ENCODE peak calls at places on chromosome 17, in seven cellular contexts. V is GM12891, I is HepG2, Y is H1, R is K562, X is SK-N-SH, D is GM12878. A is an unnamed sample.

GRCh38 chr17:48555183-48555615 is 10.3 kb upstream of the HOXB2 start:
- DNase-seq in V (no peak), I (no peak), Y (no peak), R (peak), X (no peak), D (no peak), A (no peak)

GRCh38 chr17:45640141-45640850 is 143.8 kb upstream of the CRHR1 start:
- DNase-seq in V (peak), I (peak), Y (peak), R (peak), X (peak), D (peak), A (peak)

GRCh38 chr17:33667052-33667509 is 374.0 kb upstream of the ASIC2 start:
- DNase-seq in V (no peak), I (no peak), Y (no peak), R (peak), X (no peak), D (peak), A (peak)

GRCh38 chr17:78935419-78936323 is 10.5 kb upstream of the TIMP2 start:
- DNase-seq in V (no peak), I (no peak), Y (no peak), R (peak), X (peak), D (no peak), A (no peak)

GRCh38 chr17:2453325-2453724 is 52.5 kb upstream of the MNT start:
- DNase-seq in V (no peak), I (no peak), Y (no peak), R (no peak), X (no peak), D (no peak), A (no peak)

GRCh38 chr17:75059369-75060345 is 12.6 kb downstream of the KCTD2 start:
- DNase-seq in V (no peak), I (peak), Y (no peak), R (peak), X (peak), D (no peak), A (no peak)

GRCh38 chr17:64006361-64007088 is 8.4 kb downstream of the PRR29 start:
- DNase-seq in V (no peak), I (peak), Y (no peak), R (peak), X (peak), D (no peak), A (no peak)

GRCh38 chr17:55758171-55758570 is 7.3 kb downstream of the PCTP start:
- DNase-seq in V (no peak), I (no peak), Y (no peak), R (no peak), X (no peak), D (no peak), A (no peak)

GRCh38 chr17:28946239-28946638 is 5.1 kb downstream of the PHF12 start:
- DNase-seq in V (no peak), I (no peak), Y (no peak), R (no peak), X (no peak), D (no peak), A (no peak)

GRCh38 chr17:74807925-74808324 is 31.8 kb upstream of the NAT9 start:
- DNase-seq in V (no peak), I (no peak), Y (no peak), R (no peak), X (peak), D (no peak), A (no peak)

GRCh38 chr17:3879591-3880417 is 13.0 kb downstream of the CAMKK1 start:
- DNase-seq in V (no peak), I (no peak), Y (no peak), R (no peak), X (peak), D (no peak), A (no peak)

GRCh38 chr17:44956076-44956475 is 8.5 kb upstream of the KIF18B start:
- DNase-seq in V (no peak), I (no peak), Y (no peak), R (no peak), X (no peak), D (no peak), A (no peak)

GRCh38 chr17:27351741-27352140 is 57.8 kb downstream of the WSB1 start:
- DNase-seq in V (no peak), I (no peak), Y (no peak), R (no peak), X (no peak), D (no peak), A (no peak)

GRCh38 chr17:78737332-78737731 is 44.7 kb downstream of the CYTH1 start:
- DNase-seq in V (no peak), I (no peak), Y (no peak), R (no peak), X (peak), D (no peak), A (no peak)

GRCh38 chr17:57459286-57459915 is 203.1 kb downstream of the MSI2 start:
- DNase-seq in V (no peak), I (peak), Y (no peak), R (peak), X (no peak), D (no peak), A (no peak)

GRCh38 chr17:7656958-7657715 is 6.4 kb downstream of the ATP1B2 start:
- DNase-seq in V (no peak), I (no peak), Y (peak), R (no peak), X (peak), D (no peak), A (no peak)

GRCh38 chr17:50443492-50444051 is 17.6 kb downstream of the ACSF2 start:
- DNase-seq in V (no peak), I (no peak), Y (no peak), R (peak), X (no peak), D (no peak), A (no peak)

DNA sequence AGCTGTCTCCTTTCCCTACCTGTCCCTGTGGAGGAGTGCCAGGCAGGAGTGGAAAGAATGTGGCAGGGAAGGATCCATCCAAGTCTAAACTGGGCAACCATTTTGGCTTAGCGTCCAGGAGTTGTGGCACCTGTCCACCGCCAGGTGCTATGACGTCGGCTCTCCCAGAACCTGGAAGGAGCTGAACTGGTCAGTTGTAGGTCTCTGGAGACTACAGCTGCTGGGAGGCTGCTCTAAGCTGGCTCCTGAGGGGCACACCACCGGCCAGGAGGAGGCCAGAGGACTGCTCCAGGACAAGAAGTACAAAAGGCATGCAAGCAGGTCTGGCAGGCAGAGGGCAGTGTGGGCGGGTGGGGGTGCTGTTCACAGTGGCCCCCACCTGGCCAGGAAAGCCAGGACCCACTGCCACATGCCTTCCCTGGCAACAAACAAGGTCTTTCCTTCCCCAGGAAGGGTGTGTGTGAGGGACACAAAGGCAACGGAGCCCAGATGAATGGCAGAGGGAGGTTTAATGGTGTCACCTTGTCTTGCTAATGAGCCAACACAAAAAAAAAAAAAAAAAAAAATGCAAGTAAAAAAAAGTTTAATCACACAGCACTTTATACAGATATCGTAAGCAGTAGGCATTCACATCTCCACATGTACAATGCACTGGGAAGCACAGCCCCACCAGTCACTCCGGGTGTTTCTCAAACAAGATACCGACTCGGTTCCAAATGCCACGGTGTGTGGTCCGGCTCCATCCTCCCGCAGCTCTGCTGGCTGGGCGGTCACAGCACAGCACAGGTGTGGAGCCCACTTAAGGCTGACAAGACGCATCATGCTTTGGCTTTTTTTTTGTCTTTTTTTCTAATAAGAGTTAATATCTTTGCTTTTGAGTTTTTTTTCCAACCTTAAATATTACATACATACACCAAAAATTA is 4.8 kb downstream of the SPHK1 start:
- DNase-seq in V (no peak), I (peak), Y (no peak), R (peak), X (no peak), D (no peak), A (no peak)
- TF ChIP-seq POLR2AphosphoS5 in V (no peak), I (peak), Y (peak), R (peak), X (no peak), D (no peak), A (no peak)

DNA sequence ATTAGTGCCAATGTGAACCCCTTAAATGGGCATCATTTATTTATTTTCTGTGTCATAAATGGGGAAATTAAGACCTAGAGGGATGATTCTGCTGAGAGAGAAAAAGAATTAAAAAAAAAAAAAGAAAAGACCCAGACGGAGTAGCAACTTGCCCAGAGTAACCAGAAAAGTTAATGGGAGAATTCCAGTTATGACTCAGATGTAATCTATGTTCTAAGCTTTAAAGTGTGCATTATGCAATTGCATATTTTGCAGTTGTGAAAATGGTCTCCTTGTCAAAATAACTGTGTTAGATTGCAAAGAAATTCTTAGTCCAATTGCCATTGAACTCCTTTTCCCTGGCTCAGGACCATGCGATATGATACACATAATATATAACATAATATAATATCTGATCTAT is 38.6 kb upstream of the TBX2 start:
- DNase-seq in V (no peak), I (peak), Y (no peak), R (no peak), X (no peak), D (no peak), A (no peak)
- TF ChIP-seq TAF1 in V (no peak), I (no peak), Y (no peak), R (no peak), X (no peak), D (no peak), A (no peak)

GRCh38 chr17:41678907-41679739 is 9.6 kb upstream of the EIF1 start:
- DNase-seq in V (no peak), I (no peak), Y (no peak), R (peak), X (no peak), D (peak), A (no peak)
- TF ChIP-seq POLR2AphosphoS5 in V (no peak), I (no peak), Y (no peak), R (peak), X (no peak), D (no peak), A (no peak)

DNA sequence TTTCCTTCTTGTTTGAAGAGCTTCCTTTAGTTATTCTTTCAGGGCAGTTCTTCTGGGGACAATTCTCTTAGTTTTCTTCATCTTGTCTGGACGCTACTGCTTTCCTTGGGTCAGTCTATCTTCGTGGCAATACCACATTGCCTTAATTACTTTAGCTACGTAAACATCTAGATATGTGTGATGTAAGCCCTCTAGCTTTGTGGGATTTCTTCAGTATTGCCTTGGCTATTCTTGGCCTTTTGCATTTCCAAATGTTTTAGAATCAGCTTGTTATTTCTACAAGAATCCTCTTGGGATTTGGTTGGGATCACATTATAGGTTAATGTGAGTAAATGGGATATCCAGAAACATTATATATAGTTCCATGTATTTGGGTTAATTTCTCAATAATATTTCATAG is 9.0 kb upstream of the ST6GALNAC2 start:
- DNase-seq in V (no peak), I (no peak), Y (no peak), R (no peak), X (no peak), D (no peak), A (no peak)
- TF ChIP-seq TAF1 in V (no peak), I (no peak), Y (no peak), R (no peak), X (no peak), D (no peak), A (no peak)

GRCh38 chr17:40307691-40308289 is 1.2 kb upstream of the RARA start:
- DNase-seq in V (no peak), I (no peak), Y (no peak), R (no peak), X (no peak), D (no peak), A (no peak)
- TF ChIP-seq POLR2AphosphoS5 in V (no peak), I (peak), Y (peak), R (peak), X (no peak), D (no peak), A (no peak)

DNA sequence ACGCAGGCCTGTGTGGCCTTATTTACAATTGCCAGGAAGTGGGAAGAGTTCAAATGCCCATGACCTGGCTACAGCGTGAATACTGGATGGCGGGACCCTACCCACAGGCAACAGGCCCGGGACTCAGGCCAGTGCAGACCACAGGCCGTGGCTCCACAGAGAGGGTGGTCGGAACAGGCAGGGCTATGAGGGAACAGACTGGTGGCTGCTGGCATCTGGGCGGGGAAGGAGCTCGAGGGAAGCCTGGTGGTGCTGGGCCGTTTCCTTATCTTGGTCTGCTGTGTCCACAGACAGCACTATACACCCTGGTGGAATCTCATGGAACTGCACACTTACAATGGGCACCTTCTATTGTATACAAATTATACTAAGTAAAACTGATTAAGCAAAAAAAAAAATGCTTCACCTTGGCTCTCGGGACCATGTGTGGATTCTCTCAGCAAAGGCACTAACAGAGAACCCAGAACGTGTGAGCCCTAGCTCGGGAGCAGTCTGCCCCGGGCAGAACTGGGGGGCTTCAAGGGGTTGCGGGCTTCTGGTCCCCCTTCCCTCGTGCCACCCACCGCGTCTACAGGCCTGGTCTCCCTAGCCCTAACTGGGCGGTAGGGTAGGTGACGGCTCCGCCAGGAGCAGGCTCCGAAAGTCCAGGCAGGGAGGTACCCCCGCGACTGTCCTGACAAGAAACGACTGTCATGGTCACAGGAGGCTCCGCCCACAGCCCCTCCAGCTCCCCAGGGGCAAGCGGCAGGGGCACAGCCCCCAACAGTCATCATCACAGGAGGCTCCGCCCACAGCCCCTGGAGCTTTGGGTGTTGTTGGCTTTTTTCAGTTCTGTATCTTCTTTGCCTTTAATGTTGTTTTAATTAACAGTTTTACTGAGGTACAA is 21.8 kb downstream of the CEP131 start:
- DNase-seq in V (peak), I (peak), Y (no peak), R (peak), X (peak), D (no peak), A (peak)
- TF ChIP-seq TAF1 in V (no peak), I (no peak), Y (no peak), R (no peak), X (no peak), D (no peak), A (no peak)

GRCh38 chr17:76414334-76415295 is 30.2 kb downstream of the SPHK1 start:
- DNase-seq in V (no peak), I (no peak), Y (no peak), R (peak), X (peak), D (no peak), A (no peak)
- TF ChIP-seq POLR2AphosphoS5 in V (no peak), I (no peak), Y (no peak), R (peak), X (no peak), D (no peak), A (no peak)

GRCh38 chr17:65660947-65661346 is 99.5 kb upstream of the AXIN2 start:
- DNase-seq in V (no peak), I (no peak), Y (no peak), R (peak), X (no peak), D (no peak), A (no peak)

GRCh38 chr17:65659512-65659911 is 98.1 kb upstream of the AXIN2 start:
- DNase-seq in V (no peak), I (no peak), Y (no peak), R (no peak), X (no peak), D (no peak), A (no peak)

GRCh38 chr17:65660078-65660477 is 98.6 kb upstream of the AXIN2 start:
- DNase-seq in V (no peak), I (no peak), Y (no peak), R (no peak), X (no peak), D (no peak), A (no peak)

GRCh38 chr17:65657251-65657828 is 95.9 kb upstream of the AXIN2 start:
- DNase-seq in V (no peak), I (no peak), Y (no peak), R (no peak), X (no peak), D (no peak), A (no peak)

GRCh38 chr17:65656390-65657250 is 95.2 kb upstream of the AXIN2 start:
- DNase-seq in V (no peak), I (peak), Y (no peak), R (no peak), X (no peak), D (peak), A (no peak)
- TF ChIP-seq TAF1 in V (no peak), I (no peak), Y (no peak), R (no peak), X (no peak), D (no peak), A (no peak)

GRCh38 chr17:35605753-35606152 is 18.6 kb downstream of the AP2B1 start:
- DNase-seq in V (no peak), I (no peak), Y (no peak), R (no peak), X (no peak), D (no peak), A (no peak)
- TF ChIP-seq POLR2AphosphoS5 in V (no peak), I (no peak), Y (no peak), R (no peak), X (no peak), D (no peak), A (no peak)

A was measured in GM12892.